ENCODE peak calls at places on chromosomes 3 and 15, in nine cellular contexts. P is GM13977; L is tibial nerve; D is activated CD4-positive, alpha-beta T cell treated with anti-CD3 and anti-CD28 coated beads for 4 hours; Z is heart left ventricle; Q is MV-4-11; U is HTR-8/SVneo; V is stimulated activated CD4-positive, alpha-beta T cell treated with anti-CD3 and anti-CD28 coated beads, Interleukin-4, amount 100 ng/mL, for 24 hours; O is progenitor cell of endocrine pancreas. S is an unnamed sample.

GRCh38 chr3:103629391-103629790 is 1194.6 kb downstream of the ZPLD1 start:
- DNase-seq in P (no peak), L (no peak), D (no peak), Z (no peak), Q (no peak), U (no peak), V (no peak), O (no peak), S (no peak)

GRCh38 chr15:90259524-90259923 is 5.9 kb upstream of the NGRN start:
- DNase-seq in P (peak; percentile 45), L (no peak), D (no peak), Z (no peak), Q (no peak), U (no peak), V (no peak), O (no peak), S (no peak)

GRCh38 chr15:37125143-37125542 is 24.8 kb upstream of the MEIS2 start:
- DNase-seq in P (no peak), L (no peak), D (no peak), Z (no peak), Q (no peak), U (no peak), V (no peak), O (no peak), S (no peak)

GRCh38 chr3:150371741-150372254 is 36.3 kb upstream of the TSC22D2 start:
- DNase-seq in P (no peak), L (no peak), D (no peak), Z (no peak), Q (peak; percentile 57), U (peak; percentile 75), V (no peak), O (no peak), S (peak; percentile 89)

GRCh38 chr3:41148901-41149300 is 50.4 kb upstream of the CTNNB1 start:
- DNase-seq in P (no peak), L (no peak), D (no peak), Z (no peak), Q (no peak), U (no peak), V (no peak), O (no peak), S (no peak)

GRCh38 chr3:48504051-48504946 is at the start of gene SHISA5:
- DNase-seq in P (peak; percentile 78), L (peak; percentile 65), D (peak; percentile 33), Z (peak; percentile 92), Q (peak; percentile 5), U (no peak), V (peak; percentile 60), O (peak; percentile 37), S (peak; percentile 69)

GRCh38 chr3:197599089-197599765 is 43.5 kb upstream of the BDH1 start:
- DNase-seq in P (peak; percentile 91), L (peak; percentile 56), D (peak; percentile 80), Z (peak; percentile 75), Q (no peak), U (peak; percentile 89), V (peak; percentile 82), O (peak; percentile 61), S (peak; percentile 76)

GRCh38 chr3:161171639-161172552 is 49.2 kb upstream of the NMD3 start:
- DNase-seq in P (no peak), L (no peak), D (no peak), Z (no peak), Q (no peak), U (no peak), V (no peak), O (no peak), S (no peak)

GRCh38 chr3:188947983-188948657 is 223.7 kb upstream of the TPRG1 start:
- DNase-seq in P (no peak), L (peak; percentile 94), D (no peak), Z (peak; percentile 91), Q (no peak), U (peak; percentile 69), V (no peak), O (no peak), S (peak; percentile 99)

GRCh38 chr15:69979269-69979668 is 118.4 kb downstream of the TLE3 start:
- DNase-seq in P (peak; percentile 71), L (no peak), D (no peak), Z (no peak), Q (no peak), U (peak; percentile 37), V (no peak), O (no peak), S (no peak)

GRCh38 chr15:88127477-88127799 is 129.1 kb downstream of the NTRK3 start:
- DNase-seq in P (no peak), L (no peak), D (no peak), Z (no peak), Q (no peak), U (no peak), V (no peak), O (no peak), S (no peak)

GRCh38 chr3:18837137-18837536 is 311.2 kb upstream of the KCNH8 start:
- DNase-seq in P (no peak), L (no peak), D (no peak), Z (no peak), Q (no peak), U (no peak), V (no peak), O (no peak), S (no peak)

GRCh38 chr3:55690746-55691540 is 203.8 kb upstream of the WNT5A start:
- DNase-seq in P (peak; percentile 13), L (no peak), D (no peak), Z (no peak), Q (no peak), U (no peak), V (no peak), O (no peak), S (no peak)

GRCh38 chr15:41873711-41874110 is 20.1 kb downstream of the SPTBN5 start:
- DNase-seq in P (no peak), L (no peak), D (no peak), Z (no peak), Q (no peak), U (no peak), V (no peak), O (no peak), S (no peak)

GRCh38 chr15:74402873-74403589 is 30.7 kb downstream of the SEMA7A start:
- DNase-seq in P (peak; percentile 73), L (no peak), D (peak; percentile 68), Z (no peak), Q (peak; percentile 73), U (no peak), V (peak; percentile 86), O (no peak), S (no peak)

GRCh38 chr15:73029003-73029527 is 23.2 kb upstream of the NEO1 start:
- DNase-seq in P (no peak), L (no peak), D (no peak), Z (no peak), Q (no peak), U (no peak), V (no peak), O (no peak), S (no peak)

GRCh38 chr3:172098698-172099494 is 59.5 kb downstream of the FNDC3B start:
- DNase-seq in P (no peak), L (no peak), D (no peak), Z (no peak), Q (no peak), U (no peak), V (no peak), O (peak; percentile 11), S (no peak)

GRCh38 chr3:42638339-42638842 is 15.1 kb upstream of the ZBTB47 start:
- DNase-seq in P (no peak), L (no peak), D (peak; percentile 34), Z (no peak), Q (no peak), U (no peak), V (peak; percentile 68), O (no peak), S (no peak)

GRCh38 chr3:46931631-46932441 is 44.7 kb downstream of the CCDC12 start:
- DNase-seq in P (no peak), L (no peak), D (no peak), Z (peak; percentile 86), Q (peak; percentile 51), U (no peak), V (no peak), O (no peak), S (peak; percentile 47)

GRCh38 chr15:45573961-45574629 is 13.1 kb upstream of the BLOC1S6 start:
- DNase-seq in P (no peak), L (no peak), D (no peak), Z (no peak), Q (no peak), U (peak; percentile 12), V (no peak), O (peak; percentile 69), S (no peak)

GRCh38 chr3:87167634-87168456 is 59.3 kb upstream of the CHMP2B start:
- DNase-seq in P (peak; percentile 4), L (no peak), D (peak; percentile 15), Z (no peak), Q (peak; percentile 9), U (peak; percentile 7), V (peak; percentile 36), O (no peak), S (peak; percentile 40)

GRCh38 chr3:20064796-20065564 is 24.7 kb downstream of the KAT2B start:
- DNase-seq in P (no peak), L (no peak), D (no peak), Z (no peak), Q (no peak), U (no peak), V (no peak), O (no peak), S (no peak)

GRCh38 chr15:43492266-43492665 is 690 bp downstream of the TP53BP1 start:
- DNase-seq in P (no peak), L (no peak), D (no peak), Z (no peak), Q (no peak), U (no peak), V (no peak), O (no peak), S (no peak)

GRCh38 chr3:143329567-143330164 is 210.1 kb downstream of the CHST2 start:
- DNase-seq in P (no peak), L (no peak), D (no peak), Z (peak; percentile 59), Q (no peak), U (no peak), V (no peak), O (no peak), S (peak; percentile 7)

GRCh38 chr15:88187195-88187594 is 69.3 kb downstream of the NTRK3 start:
- DNase-seq in P (no peak), L (no peak), D (no peak), Z (no peak), Q (no peak), U (peak; percentile 10), V (no peak), O (no peak), S (no peak)

GRCh38 chr15:24856397-24857093 is 98.2 kb upstream of the SNRPN start:
- DNase-seq in P (no peak), L (no peak), D (no peak), Z (no peak), Q (no peak), U (no peak), V (no peak), O (peak; percentile 59), S (no peak)

GRCh38 chr3:172051957-172052354 is 12.6 kb downstream of the FNDC3B start:
- DNase-seq in P (no peak), L (no peak), D (no peak), Z (no peak), Q (no peak), U (no peak), V (no peak), O (no peak), S (no peak)

GRCh38 chr3:45167011-45167911 is 21.1 kb upstream of the CDCP1 start:
- DNase-seq in P (no peak), L (peak; percentile 22), D (peak; percentile 85), Z (peak; percentile 80), Q (peak; percentile 91), U (peak; percentile 92), V (peak; percentile 86), O (peak; percentile 54), S (peak; percentile 96)

GRCh38 chr3:127848131-127849129 is 26.1 kb upstream of the MGLL start:
- DNase-seq in P (no peak), L (no peak), D (no peak), Z (no peak), Q (no peak), U (no peak), V (no peak), O (no peak), S (no peak)

GRCh38 chr15:60614862-60615771 is 136.2 kb upstream of the ICE2 start:
- DNase-seq in P (no peak), L (no peak), D (no peak), Z (no peak), Q (no peak), U (no peak), V (no peak), O (no peak), S (no peak)

GRCh38 chr15:22949074-22949547 is 31.1 kb downstream of the CYFIP1 start:
- DNase-seq in P (peak; percentile 63), L (peak; percentile 52), D (no peak), Z (peak; percentile 89), Q (no peak), U (no peak), V (no peak), O (no peak), S (no peak)